ENCODE peak calls at places on chromosomes 11 and 22, in five cellular contexts. One of them, this sample, is unnamed.

GRCh38 chr11:130144721-130145327 is 14.8 kb upstream of the ST14 start:
- DNase-seq in foreskin fibroblast: no peak
- DNase-seq in AG09319: no peak
- DNase-seq in omental fat pad: no peak
- DNase-seq in fibroblast of lung: no peak
- DNase-seq in this sample: no peak

GRCh38 chr11:134920851-134921608 is 509.0 kb upstream of the B3GAT1 start:
- DNase-seq in foreskin fibroblast: no peak
- DNase-seq in AG09319: no peak
- DNase-seq in omental fat pad: no peak
- DNase-seq in fibroblast of lung: no peak
- DNase-seq in this sample: no peak

GRCh38 chr11:75461136-75461535 is 28.1 kb upstream of the KLHL35 start:
- DNase-seq in foreskin fibroblast: peak; percentile 31
- DNase-seq in AG09319: no peak
- DNase-seq in omental fat pad: no peak
- DNase-seq in fibroblast of lung: no peak
- DNase-seq in this sample: no peak

GRCh38 chr11:13772223-13773046 is 104.0 kb downstream of the FAR1 start:
- DNase-seq in foreskin fibroblast: peak; percentile 37
- DNase-seq in AG09319: peak; percentile 24
- DNase-seq in omental fat pad: no peak
- DNase-seq in fibroblast of lung: peak; percentile 77
- DNase-seq in this sample: peak; percentile 34

GRCh38 chr22:35629406-35630234 is 12.5 kb upstream of the MB start:
- DNase-seq in foreskin fibroblast: peak; percentile 98
- DNase-seq in AG09319: peak; percentile 96
- DNase-seq in omental fat pad: peak; percentile 68
- DNase-seq in fibroblast of lung: peak; percentile 99
- DNase-seq in this sample: peak; percentile 64

GRCh38 chr22:37763012-37763411 is 44.7 kb upstream of the GCAT start:
- DNase-seq in foreskin fibroblast: no peak
- DNase-seq in AG09319: no peak
- DNase-seq in omental fat pad: no peak
- DNase-seq in fibroblast of lung: no peak
- DNase-seq in this sample: no peak

GRCh38 chr11:60977224-60977623 is 5.7 kb downstream of the CD6 start:
- DNase-seq in foreskin fibroblast: no peak
- DNase-seq in AG09319: no peak
- DNase-seq in omental fat pad: no peak
- DNase-seq in fibroblast of lung: no peak
- DNase-seq in this sample: no peak

GRCh38 chr22:24101966-24102365 is 79.3 kb upstream of the SUSD2 start:
- DNase-seq in foreskin fibroblast: no peak
- DNase-seq in AG09319: no peak
- DNase-seq in omental fat pad: no peak
- DNase-seq in fibroblast of lung: no peak
- DNase-seq in this sample: no peak

GRCh38 chr22:35051791-35052190 is 14.2 kb upstream of the ISX start:
- DNase-seq in foreskin fibroblast: no peak
- DNase-seq in AG09319: no peak
- DNase-seq in omental fat pad: no peak
- DNase-seq in fibroblast of lung: no peak
- DNase-seq in this sample: no peak

GRCh38 chr11:8709777-8710176 is 27.2 kb downstream of the RPL27A start:
- DNase-seq in foreskin fibroblast: no peak
- DNase-seq in AG09319: no peak
- DNase-seq in omental fat pad: no peak
- DNase-seq in fibroblast of lung: no peak
- DNase-seq in this sample: no peak

GRCh38 chr11:120771551-120772060 is 252.3 kb upstream of the TBCEL start:
- DNase-seq in foreskin fibroblast: no peak
- DNase-seq in AG09319: no peak
- DNase-seq in omental fat pad: no peak
- DNase-seq in fibroblast of lung: no peak
- DNase-seq in this sample: no peak

GRCh38 chr22:23690713-23691112 is at the start of gene RGL4:
- DNase-seq in foreskin fibroblast: no peak
- DNase-seq in AG09319: no peak
- DNase-seq in omental fat pad: no peak
- DNase-seq in fibroblast of lung: no peak
- DNase-seq in this sample: no peak

GRCh38 chr11:128336203-128336602 is 251.2 kb downstream of the ETS1 start:
- DNase-seq in foreskin fibroblast: peak; percentile 64
- DNase-seq in AG09319: no peak
- DNase-seq in omental fat pad: no peak
- DNase-seq in fibroblast of lung: peak; percentile 69
- DNase-seq in this sample: no peak

GRCh38 chr22:46469701-46470100 is 67.7 kb downstream of the CELSR1 start:
- DNase-seq in foreskin fibroblast: no peak
- DNase-seq in AG09319: no peak
- DNase-seq in omental fat pad: no peak
- DNase-seq in fibroblast of lung: no peak
- DNase-seq in this sample: no peak

GRCh38 chr11:47413908-47414684 is 5.7 kb downstream of the SLC39A13 start:
- DNase-seq in foreskin fibroblast: peak; percentile 87
- DNase-seq in AG09319: no peak
- DNase-seq in omental fat pad: no peak
- DNase-seq in fibroblast of lung: peak; percentile 84
- DNase-seq in this sample: no peak

GRCh38 chr11:65057526-65057925 is 827 bp downstream of the NAALADL1 start:
- DNase-seq in foreskin fibroblast: no peak
- DNase-seq in AG09319: no peak
- DNase-seq in omental fat pad: no peak
- DNase-seq in fibroblast of lung: no peak
- DNase-seq in this sample: no peak

GRCh38 chr11:65058012-65058411 is 341 bp downstream of the NAALADL1 start:
- DNase-seq in foreskin fibroblast: no peak
- DNase-seq in AG09319: no peak
- DNase-seq in omental fat pad: no peak
- DNase-seq in fibroblast of lung: no peak
- DNase-seq in this sample: no peak

GRCh38 chr11:65059523-65059922 is 1.2 kb upstream of the NAALADL1 start:
- DNase-seq in foreskin fibroblast: no peak
- DNase-seq in AG09319: no peak
- DNase-seq in omental fat pad: no peak
- DNase-seq in fibroblast of lung: no peak
- DNase-seq in this sample: no peak

GRCh38 chr11:65056999-65057398 is 1.4 kb downstream of the NAALADL1 start:
- DNase-seq in foreskin fibroblast: no peak
- DNase-seq in AG09319: no peak
- DNase-seq in omental fat pad: no peak
- DNase-seq in fibroblast of lung: no peak
- DNase-seq in this sample: no peak

DNA sequence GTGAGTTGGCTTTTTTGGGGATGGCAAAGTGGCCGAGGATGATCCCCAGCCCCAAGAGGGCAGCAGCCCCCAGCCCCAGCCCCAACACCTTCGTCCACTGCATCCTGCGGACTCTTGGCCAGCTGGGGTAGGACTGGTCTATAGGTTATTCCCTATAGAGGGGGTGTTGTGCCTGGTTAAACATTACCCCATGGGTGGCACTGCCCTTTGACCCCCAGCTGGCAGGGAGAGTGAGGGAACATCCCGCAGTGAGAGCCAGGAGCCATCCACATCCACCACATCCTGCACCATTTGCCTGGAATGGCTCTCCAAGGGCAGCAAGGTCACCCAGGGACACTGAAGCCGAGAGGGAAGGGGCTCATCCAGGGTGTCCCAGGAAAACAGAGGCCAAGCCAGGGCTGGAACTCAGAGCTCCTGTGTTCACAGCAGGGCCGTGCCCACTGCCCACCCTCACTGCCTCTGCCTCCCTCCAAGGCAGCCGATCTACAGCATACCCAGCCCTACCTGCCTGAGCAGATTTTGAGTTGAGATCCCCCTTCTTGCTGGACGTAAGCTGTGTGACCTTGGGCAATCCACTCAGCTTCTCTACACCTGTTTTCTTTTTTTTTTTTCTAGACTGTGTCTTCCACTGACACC is at the start of gene NAALADL1:
- DNase-seq in foreskin fibroblast: no peak
- DNase-seq in AG09319: no peak
- DNase-seq in omental fat pad: no peak
- DNase-seq in fibroblast of lung: no peak
- DNase-seq in this sample: no peak
- TF ChIP-seq CTCF in foreskin fibroblast: no peak
- TF ChIP-seq CTCF in AG09319: no peak
- TF ChIP-seq CTCF in omental fat pad: no peak
- TF ChIP-seq CTCF in fibroblast of lung: no peak
- TF ChIP-seq CTCF in this sample: no peak

GRCh38 chr11:90309693-90310092 is 86.8 kb upstream of the CHORDC1 start:
- DNase-seq in foreskin fibroblast: no peak
- DNase-seq in AG09319: no peak
- DNase-seq in omental fat pad: no peak
- DNase-seq in fibroblast of lung: no peak
- DNase-seq in this sample: no peak

GRCh38 chr11:90310210-90310609 is 87.4 kb upstream of the CHORDC1 start:
- DNase-seq in foreskin fibroblast: no peak
- DNase-seq in AG09319: no peak
- DNase-seq in omental fat pad: no peak
- DNase-seq in fibroblast of lung: no peak
- DNase-seq in this sample: no peak
- TF ChIP-seq CTCF in foreskin fibroblast: no peak
- TF ChIP-seq CTCF in AG09319: no peak
- TF ChIP-seq CTCF in omental fat pad: no peak
- TF ChIP-seq CTCF in fibroblast of lung: no peak
- TF ChIP-seq CTCF in this sample: no peak

GRCh38 chr11:122754553-122755322 is 83.6 kb upstream of the CRTAM start:
- DNase-seq in foreskin fibroblast: no peak
- DNase-seq in AG09319: no peak
- DNase-seq in omental fat pad: no peak
- DNase-seq in fibroblast of lung: no peak
- DNase-seq in this sample: peak; percentile 45
- TF ChIP-seq CTCF in foreskin fibroblast: peak; percentile 30
- TF ChIP-seq CTCF in AG09319: peak; percentile 26
- TF ChIP-seq CTCF in omental fat pad: no peak
- TF ChIP-seq CTCF in fibroblast of lung: no peak
- TF ChIP-seq CTCF in this sample: peak; percentile 49

GRCh38 chr11:71998061-71998460 is 648 bp upstream of the IL18BP start:
- DNase-seq in foreskin fibroblast: no peak
- DNase-seq in AG09319: no peak
- DNase-seq in omental fat pad: no peak
- DNase-seq in fibroblast of lung: no peak
- DNase-seq in this sample: no peak
- TF ChIP-seq CTCF in foreskin fibroblast: no peak
- TF ChIP-seq CTCF in AG09319: no peak
- TF ChIP-seq CTCF in omental fat pad: no peak
- TF ChIP-seq CTCF in fibroblast of lung: no peak
- TF ChIP-seq CTCF in this sample: no peak

DNA sequence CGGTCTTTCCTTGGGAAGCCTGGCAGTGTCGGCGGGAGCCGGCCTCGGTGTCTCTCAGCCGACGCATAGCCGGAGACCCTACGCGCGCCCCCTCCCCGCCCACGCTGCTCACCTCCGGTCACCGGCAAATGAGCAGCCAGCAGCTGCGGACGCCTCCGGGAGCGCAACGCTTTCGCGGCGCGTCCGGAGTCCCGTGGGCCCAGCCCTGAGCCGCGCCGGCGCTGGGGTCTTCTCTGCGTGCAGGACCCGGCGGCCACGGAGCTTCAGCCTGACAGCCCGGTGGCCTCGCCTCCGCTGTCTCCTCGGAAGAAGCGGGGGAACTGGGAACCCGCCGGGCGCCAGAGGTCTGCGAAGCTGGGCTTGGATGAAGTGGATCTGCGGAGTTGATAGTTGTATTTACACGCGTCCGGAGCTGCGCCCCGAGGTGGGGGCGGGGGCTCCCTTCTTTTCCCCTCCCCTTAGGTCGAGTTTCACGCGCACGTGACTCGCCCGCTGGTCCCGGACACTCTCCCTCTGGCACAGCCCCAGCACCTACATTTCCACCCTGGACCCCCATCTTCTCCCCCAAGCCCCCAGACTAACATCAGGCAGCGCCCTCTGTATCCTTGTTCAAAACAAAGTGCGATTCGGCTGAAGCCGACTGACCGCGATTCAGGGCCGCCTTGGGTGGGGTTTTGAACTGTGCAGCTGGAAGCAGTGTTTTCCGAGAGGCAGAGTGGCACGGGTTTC is at the start of gene SLC43A1:
- DNase-seq in foreskin fibroblast: peak; percentile 77
- DNase-seq in AG09319: no peak
- DNase-seq in omental fat pad: no peak
- DNase-seq in fibroblast of lung: peak; percentile 72
- DNase-seq in this sample: peak; percentile 73
- TF ChIP-seq CTCF in foreskin fibroblast: no peak
- TF ChIP-seq CTCF in AG09319: no peak
- TF ChIP-seq CTCF in omental fat pad: no peak
- TF ChIP-seq CTCF in fibroblast of lung: peak; percentile 9
- TF ChIP-seq CTCF in this sample: no peak

GRCh38 chr11:126340960-126341709 is 14.4 kb upstream of the ST3GAL4 start:
- DNase-seq in foreskin fibroblast: no peak
- DNase-seq in AG09319: no peak
- DNase-seq in omental fat pad: no peak
- DNase-seq in fibroblast of lung: no peak
- DNase-seq in this sample: no peak
- TF ChIP-seq CTCF in foreskin fibroblast: no peak
- TF ChIP-seq CTCF in AG09319: no peak
- TF ChIP-seq CTCF in omental fat pad: no peak
- TF ChIP-seq CTCF in fibroblast of lung: no peak
- TF ChIP-seq CTCF in this sample: no peak

DNA sequence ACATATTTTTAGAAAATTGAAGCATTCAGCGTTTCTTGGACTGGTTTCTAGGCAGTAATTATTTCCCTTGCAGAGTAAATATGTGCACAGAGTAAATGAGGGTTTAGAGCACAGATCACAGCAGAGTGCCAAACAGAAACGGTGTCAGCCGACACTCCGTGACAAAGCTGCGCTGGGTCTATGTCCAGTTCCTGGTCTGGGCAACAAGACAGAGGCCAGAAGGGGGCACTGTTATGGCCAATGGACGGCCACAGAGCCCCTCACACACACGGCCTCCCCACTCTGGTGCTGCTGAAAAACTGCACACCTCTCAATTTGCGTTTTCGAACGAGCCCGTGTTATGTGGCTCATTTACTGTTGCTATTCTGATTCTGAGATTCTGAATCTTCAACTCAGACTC is 180.7 kb downstream of the MPPED1 start:
- DNase-seq in foreskin fibroblast: no peak
- DNase-seq in AG09319: no peak
- DNase-seq in omental fat pad: no peak
- DNase-seq in fibroblast of lung: no peak
- DNase-seq in this sample: no peak
- TF ChIP-seq CTCF in foreskin fibroblast: no peak
- TF ChIP-seq CTCF in AG09319: peak; percentile 53
- TF ChIP-seq CTCF in omental fat pad: no peak
- TF ChIP-seq CTCF in fibroblast of lung: no peak
- TF ChIP-seq CTCF in this sample: no peak

GRCh38 chr11:2825261-2825885 is 60.2 kb downstream of the CDKN1C start:
- DNase-seq in foreskin fibroblast: peak; percentile 21
- DNase-seq in AG09319: peak; percentile 74
- DNase-seq in omental fat pad: no peak
- DNase-seq in fibroblast of lung: peak; percentile 82
- DNase-seq in this sample: no peak
- TF ChIP-seq CTCF in foreskin fibroblast: no peak
- TF ChIP-seq CTCF in AG09319: peak; percentile 28
- TF ChIP-seq CTCF in omental fat pad: no peak
- TF ChIP-seq CTCF in fibroblast of lung: no peak
- TF ChIP-seq CTCF in this sample: no peak